ENCODE peak calls at places on chromosomes 11 and 22, in eight cellular contexts. O is NCI-H1092, C is neural progenitor cell, H is GM18507, Z is fibroblast of the conjunctiva, E is sigmoid colon, X is MV-4-11, F is GM06990. P is an unnamed sample.

GRCh38 chr11:36186340-36186739 is 102.9 kb downstream of the COMMD9 start:
- DNase-seq in O (peak; percentile 80), C (no peak), H (no peak), Z (peak; percentile 95), E (no peak), X (no peak), F (no peak), P (peak; percentile 20)

GRCh38 chr11:20156876-20157613 is 3.2 kb downstream of the DBX1 start:
- DNase-seq in O (no peak), C (peak; percentile 83), H (no peak), Z (no peak), E (no peak), X (no peak), F (peak; percentile 75), P (no peak)

GRCh38 chr11:8649361-8649760 is 33.1 kb downstream of the TRIM66 start:
- DNase-seq in O (no peak), C (no peak), H (no peak), Z (no peak), E (no peak), X (no peak), F (no peak), P (peak; percentile 87)

GRCh38 chr11:2587132-2587930 is 112.5 kb downstream of the KCNQ1OT1 start:
- DNase-seq in O (no peak), C (no peak), H (no peak), Z (no peak), E (peak; percentile 55), X (no peak), F (no peak), P (no peak)

GRCh38 chr11:66113132-66113856 is 43.2 kb downstream of the PACS1 start:
- DNase-seq in O (no peak), C (no peak), H (no peak), Z (no peak), E (no peak), X (peak; percentile 34), F (no peak), P (peak; percentile 94)

GRCh38 chr11:3684787-3685186 is 13.6 kb upstream of the CHRNA10 start:
- DNase-seq in O (no peak), C (no peak), H (no peak), Z (no peak), E (no peak), X (no peak), F (no peak), P (no peak)

GRCh38 chr11:65479184-65480145 is 19.4 kb upstream of the MALAT1 start:
- DNase-seq in O (peak; percentile 69), C (peak; percentile 74), H (no peak), Z (no peak), E (peak; percentile 95), X (no peak), F (no peak), P (peak; percentile 98)

GRCh38 chr22:29146101-29146560 is 59.6 kb upstream of the EMID1 start:
- DNase-seq in O (no peak), C (no peak), H (no peak), Z (no peak), E (peak; percentile 48), X (no peak), F (no peak), P (no peak)

GRCh38 chr11:118922745-118923627 is 2.7 kb downstream of the BCL9L start:
- DNase-seq in O (no peak), C (no peak), H (no peak), Z (no peak), E (peak; percentile 65), X (no peak), F (no peak), P (peak; percentile 45)

GRCh38 chr11:64180871-64181270 is 5.1 kb upstream of the STIP1 start:
- DNase-seq in O (no peak), C (no peak), H (no peak), Z (no peak), E (no peak), X (no peak), F (no peak), P (no peak)

GRCh38 chr11:124115782-124116616 is 749 bp downstream of the VWA5A start:
- DNase-seq in O (no peak), C (peak; percentile 30), H (no peak), Z (no peak), E (peak; percentile 66), X (no peak), F (no peak), P (no peak)

GRCh38 chr22:16783930-16784354 is 41.3 kb downstream of the XKR3 start:
- DNase-seq in O (no peak), C (peak; percentile 30), H (no peak), Z (no peak), E (no peak), X (no peak), F (no peak), P (peak; percentile 27)

GRCh38 chr11:38530226-38530625 is 1932.2 kb upstream of the RAG2 start:
- DNase-seq in O (no peak), C (no peak), H (no peak), Z (no peak), E (no peak), X (no peak), F (no peak), P (no peak)

GRCh38 chr22:27987557-27987956 is 68.5 kb upstream of the PITPNB start:
- DNase-seq in O (no peak), C (no peak), H (no peak), Z (peak; percentile 37), E (peak; percentile 42), X (peak; percentile 56), F (no peak), P (peak; percentile 11)

GRCh38 chr22:19941365-19942070 is at the start of the genes COMT and TXNRD2:
- DNase-seq in O (peak; percentile 49), C (no peak), H (peak; percentile 85), Z (no peak), E (peak; percentile 82), X (peak; percentile 29), F (peak; percentile 83), P (peak; percentile 88)

GRCh38 chr11:58945663-58946062 is 6.4 kb downstream of the GLYATL1 start:
- DNase-seq in O (no peak), C (no peak), H (no peak), Z (no peak), E (no peak), X (no peak), F (no peak), P (no peak)

GRCh38 chr22:45318168-45318557 is 8.4 kb downstream of the FAM118A start:
- DNase-seq in O (peak; percentile 31), C (peak; percentile 75), H (peak; percentile 66), Z (peak; percentile 86), E (peak; percentile 94), X (peak; percentile 46), F (peak; percentile 70), P (peak; percentile 94)

GRCh38 chr11:64872790-64873488 is 5.5 kb downstream of the EHD1 start:
- DNase-seq in O (no peak), C (no peak), H (no peak), Z (no peak), E (no peak), X (no peak), F (no peak), P (no peak)

GRCh38 chr11:64237484-64237951 is 3.1 kb downstream of the VEGFB start:
- DNase-seq in O (peak; percentile 93), C (no peak), H (no peak), Z (no peak), E (no peak), X (no peak), F (peak; percentile 13), P (no peak)

GRCh38 chr11:5684627-5685362 is at the start of gene TRIM5:
- DNase-seq in O (no peak), C (peak; percentile 82), H (peak; percentile 70), Z (peak; percentile 85), E (peak; percentile 95), X (peak; percentile 84), F (peak; percentile 71), P (peak; percentile 99)

GRCh38 chr11:2940930-2941821 is 12.0 kb upstream of the PHLDA2 start:
- DNase-seq in O (no peak), C (no peak), H (no peak), Z (no peak), E (peak; percentile 67), X (no peak), F (no peak), P (peak; percentile 52)

GRCh38 chr11:10263929-10264328 is 30.1 kb downstream of the SBF2 start:
- DNase-seq in O (no peak), C (no peak), H (no peak), Z (peak; percentile 5), E (no peak), X (no peak), F (no peak), P (peak; percentile 81)

GRCh38 chr11:3223932-3224729 is 5.5 kb upstream of the MRGPRG start:
- DNase-seq in O (no peak), C (peak; percentile 34), H (no peak), Z (no peak), E (no peak), X (no peak), F (no peak), P (no peak)

P was measured in GM23248.